ENCODE peak calls at places on chromosomes 1 and 21, in five cellular contexts. J is CD8-positive, alpha-beta memory T cell; W is left ventricle myocardium inferior; O is CD4-positive, CD25-positive, alpha-beta regulatory T cell; G is H9. Z is an unnamed sample. For H3K4me1, the result is how much of the 10 kb centered on the place peaks cover.

GRCh38 chr1:2642131-2642559 is 9.3 kb upstream of the MMEL1 start:
- DNase-seq in O (no peak), J (no peak), W (no peak), G (no peak), Z (no peak)

GRCh38 chr1:14679027-14679688 is 80.7 kb downstream of the KAZN start:
- DNase-seq in W (no peak), G (no peak), J (no peak), O (no peak), Z (no peak)

GRCh38 chr1:152397474-152397873 is 16.6 kb downstream of the CRNN start:
- DNase-seq in G (no peak), J (no peak), O (no peak), W (no peak), Z (no peak)

GRCh38 chr1:46399307-46399706 is 5.2 kb downstream of the FAAH start:
- DNase-seq in J (no peak), W (no peak), O (no peak), G (no peak), Z (no peak)

GRCh38 chr1:178371999-178372398 is 124.8 kb downstream of the CLEC20A start:
- DNase-seq in O (no peak), G (no peak), W (no peak), J (no peak), Z (no peak)

GRCh38 chr1:26031196-26031902 is 9.8 kb downstream of the EXTL1 start:
- DNase-seq in O (no peak), J (no peak), G (no peak), W (no peak), Z (no peak)

GRCh38 chr1:160206421-160207117 is 1.4 kb downstream of the PEA15 start:
- DNase-seq in O (no peak), G (peak), J (no peak), W (no peak), Z (no peak)

GRCh38 chr1:41215623-41216022 is 26.5 kb downstream of the SCMH1 start:
- DNase-seq in O (no peak), W (no peak), G (no peak), J (no peak), Z (no peak)

GRCh38 chr1:20485527-20486456 is at the start of gene CAMK2N1:
- DNase-seq in G (peak), W (peak), J (peak), O (peak), Z (peak)

GRCh38 chr1:219374167-219374566 is 200.5 kb downstream of the LYPLAL1 start:
- DNase-seq in G (no peak), J (no peak), O (no peak), W (no peak), Z (no peak)

GRCh38 chr1:13663969-13664368 is 36.0 kb upstream of the PRDM2 start:
- DNase-seq in W (no peak), O (no peak), G (no peak), J (no peak), Z (no peak)

GRCh38 chr1:27455166-27455811 is 34.7 kb downstream of the WASF2 start:
- DNase-seq in O (peak), J (peak), G (no peak), W (no peak), Z (no peak)

GRCh38 chr1:12709696-12710095 is 6.2 kb upstream of the AADACL3 start:
- DNase-seq in G (no peak), O (no peak), W (no peak), J (no peak), Z (no peak)

GRCh38 chr1:30641557-30642353 is 81.6 kb downstream of the MATN1 start:
- DNase-seq in G (no peak), J (no peak), W (no peak), O (no peak), Z (no peak)

GRCh38 chr1:39969531-39970270 is 14.8 kb downstream of the MFSD2A start:
- DNase-seq in J (no peak), W (no peak), G (no peak), O (no peak), Z (no peak)
- H3K4me1 ChIP-seq in J (under half), W (under half), G (under half), O (under half), Z (under half)

DNA sequence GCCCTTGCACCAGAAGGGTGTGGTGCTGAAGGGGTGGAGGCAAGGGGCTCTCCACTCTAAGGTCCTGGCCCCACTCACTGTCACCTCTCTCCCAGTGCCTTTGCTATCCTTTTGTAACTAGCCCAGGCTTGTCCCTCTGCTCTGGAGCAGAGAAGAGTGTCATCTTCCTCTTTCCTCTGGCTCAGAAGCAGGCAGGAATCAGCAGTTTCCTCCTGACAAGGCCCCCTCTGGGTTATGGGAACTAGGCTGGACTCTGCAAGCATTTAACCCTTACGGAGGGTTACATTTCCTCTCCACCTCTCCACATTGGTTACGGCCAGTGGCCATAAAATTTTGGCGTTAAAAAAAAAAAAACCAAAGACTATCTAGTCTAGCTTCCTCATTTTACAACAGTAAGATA is 30.4 kb downstream of the PLXNA2 start:
- DNase-seq in O (no peak), G (no peak), J (no peak), W (no peak), Z (no peak)
- H3K4me1 ChIP-seq in O (under half), G (under half), J (under half), W (half or more), Z (under half)

DNA sequence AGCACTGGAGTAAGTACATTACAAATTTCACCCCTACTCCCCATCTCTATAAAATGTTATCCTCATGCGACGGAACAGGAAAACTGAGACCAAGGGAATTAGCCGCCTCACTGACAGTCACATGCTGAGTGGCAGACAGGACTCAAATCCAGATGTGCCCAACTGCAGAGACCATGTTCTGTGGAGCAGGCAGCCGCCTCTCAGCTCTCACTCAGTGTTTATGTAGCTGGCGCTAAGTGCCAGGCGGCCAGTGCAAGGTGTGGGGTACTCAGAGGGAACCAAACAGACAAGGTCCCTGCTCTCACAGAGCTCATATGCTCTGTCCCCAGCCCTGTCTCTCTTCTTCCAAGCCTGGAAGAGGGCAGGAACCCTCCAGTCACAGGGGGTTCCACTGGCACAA is 5.1 kb downstream of the CAPZB start:
- DNase-seq in W (no peak), O (no peak), J (no peak), G (no peak), Z (no peak)
- H3K4me1 ChIP-seq in W (half or more), O (half or more), J (half or more), G (under half), Z (half or more)

GRCh38 chr21:42083361-42083690 is 12.2 kb downstream of the UMODL1 start:
- DNase-seq in G (no peak), O (no peak), J (no peak), W (no peak), Z (no peak)
- H3K4me1 ChIP-seq in G (under half), O (under half), J (under half), W (under half), Z (under half)